ENCODE peak calls at places on chromosome 11, in five cellular contexts. Y, C, N, S and O are unnamed samples.

GRCh38 chr11:3950996-3951662 is 95.7 kb downstream of the STIM1 start:
- DNase-seq in N (no peak), C (no peak), S (no peak), Y (no peak), O (no peak)

GRCh38 chr11:10495464-10495786 is 40.4 kb downstream of the AMPD3 start:
- DNase-seq in Y (no peak), N (no peak), C (no peak), S (no peak), O (no peak)

GRCh38 chr11:75743711-75744563 is 24.6 kb upstream of the DGAT2 start:
- DNase-seq in Y (no peak), C (no peak), S (no peak), N (no peak), O (no peak)

GRCh38 chr11:24925091-24925490 is 428.2 kb downstream of the LUZP2 start:
- DNase-seq in C (no peak), N (no peak), S (no peak), Y (no peak), O (no peak)

GRCh38 chr11:100438366-100438765 is 248.7 kb upstream of the ARHGAP42 start:
- DNase-seq in S (no peak), N (no peak), Y (no peak), C (no peak), O (no peak)

GRCh38 chr11:90465553-90465952 is 242.7 kb upstream of the CHORDC1 start:
- DNase-seq in S (no peak), Y (no peak), N (no peak), C (no peak), O (no peak)

GRCh38 chr11:134452026-134452848 is 40.2 kb upstream of the B3GAT1 start:
- DNase-seq in N (no peak), S (no peak), Y (no peak), C (no peak), O (no peak)

GRCh38 chr11:34363363-34364084 is 5.7 kb upstream of the ABTB2 start:
- DNase-seq in C (no peak), Y (no peak), S (no peak), N (no peak), O (no peak)

GRCh38 chr11:17473071-17473744 is 3.4 kb downstream of the ABCC8 start:
- DNase-seq in Y (no peak), C (peak), S (no peak), N (no peak), O (no peak)

GRCh38 chr11:102144357-102145342 is 34.4 kb downstream of the YAP1 start:
- DNase-seq in S (no peak), C (no peak), N (no peak), Y (no peak), O (no peak)

GRCh38 chr11:105152556-105152955 is 13.0 kb upstream of the CARD18 start:
- DNase-seq in S (no peak), C (no peak), N (no peak), Y (no peak), O (no peak)

GRCh38 chr11:69601346-69601975 is 39.5 kb upstream of the CCND1 start:
- DNase-seq in N (no peak), Y (no peak), C (no peak), S (no peak), O (no peak)

GRCh38 chr11:47705722-47706121 is 9.4 kb downstream of the AGBL2 start:
- DNase-seq in S (no peak), C (no peak), Y (no peak), N (no peak), O (no peak)